ENCODE peak calls at places on chromosomes 13 and 19, in six cellular contexts. One of them, this sample, is unnamed.

GRCh38 chr19:1354496-1355257 is 29.0 kb upstream of the NDUFS7 start:
- DNase-seq in trophoblast cell: peak
- DNase-seq in IMR-90: peak
- DNase-seq in neuronal stem cell: peak
- DNase-seq in H9: peak
- DNase-seq in H1: peak
- DNase-seq in this sample: peak

GRCh38 chr19:15197275-15198005 is 3.4 kb downstream of the NOTCH3 start:
- DNase-seq in trophoblast cell: no peak
- DNase-seq in IMR-90: peak
- DNase-seq in neuronal stem cell: no peak
- DNase-seq in H9: no peak
- DNase-seq in H1: no peak
- DNase-seq in this sample: no peak

GRCh38 chr13:78593652-78594494 is 9.5 kb downstream of the POU4F1 start:
- DNase-seq in trophoblast cell: no peak
- DNase-seq in IMR-90: no peak
- DNase-seq in neuronal stem cell: peak
- DNase-seq in H9: peak
- DNase-seq in H1: peak
- DNase-seq in this sample: no peak

GRCh38 chr13:46150134-46150693 is 31.8 kb downstream of the LCP1 start:
- DNase-seq in trophoblast cell: no peak
- DNase-seq in IMR-90: no peak
- DNase-seq in neuronal stem cell: no peak
- DNase-seq in H9: no peak
- DNase-seq in H1: no peak
- DNase-seq in this sample: no peak

GRCh38 chr19:13884726-13885591 is 8.0 kb downstream of the NANOS3 start:
- DNase-seq in trophoblast cell: no peak
- DNase-seq in IMR-90: no peak
- DNase-seq in neuronal stem cell: no peak
- DNase-seq in H9: no peak
- DNase-seq in H1: no peak
- DNase-seq in this sample: no peak

GRCh38 chr19:49422407-49423277 is 599 bp downstream of the PTH2 start:
- DNase-seq in trophoblast cell: no peak
- DNase-seq in IMR-90: peak
- DNase-seq in neuronal stem cell: peak
- DNase-seq in H9: peak
- DNase-seq in H1: peak
- DNase-seq in this sample: peak

GRCh38 chr13:72570019-72570418 is 157.4 kb downstream of the MZT1 start:
- DNase-seq in trophoblast cell: no peak
- DNase-seq in IMR-90: no peak
- DNase-seq in neuronal stem cell: no peak
- DNase-seq in H9: no peak
- DNase-seq in H1: no peak
- DNase-seq in this sample: no peak

GRCh38 chr13:57546942-57547341 is 84.6 kb upstream of the PCDH17 start:
- DNase-seq in trophoblast cell: no peak
- DNase-seq in IMR-90: no peak
- DNase-seq in neuronal stem cell: no peak
- DNase-seq in H9: no peak
- DNase-seq in H1: no peak
- DNase-seq in this sample: no peak

GRCh38 chr13:102774210-102774560 is 599 bp upstream of the TEX30 start:
- DNase-seq in trophoblast cell: no peak
- DNase-seq in IMR-90: no peak
- DNase-seq in neuronal stem cell: no peak
- DNase-seq in H9: no peak
- DNase-seq in H1: no peak
- DNase-seq in this sample: no peak

GRCh38 chr19:45682908-45683307 is 8.8 kb downstream of the SNRPD2 start:
- DNase-seq in trophoblast cell: no peak
- DNase-seq in IMR-90: no peak
- DNase-seq in neuronal stem cell: no peak
- DNase-seq in H9: no peak
- DNase-seq in H1: no peak
- DNase-seq in this sample: no peak

GRCh38 chr19:45692187-45693111 is at the start of gene QPCTL:
- DNase-seq in trophoblast cell: peak
- DNase-seq in IMR-90: peak
- DNase-seq in neuronal stem cell: peak
- DNase-seq in H9: peak
- DNase-seq in H1: peak
- DNase-seq in this sample: peak

GRCh38 chr19:45691516-45692186 is at the start of gene SNRPD2:
- DNase-seq in trophoblast cell: peak
- DNase-seq in IMR-90: peak
- DNase-seq in neuronal stem cell: peak
- DNase-seq in H9: peak
- DNase-seq in H1: peak
- DNase-seq in this sample: peak

GRCh38 chr19:45682117-45682516 is 9.6 kb downstream of the SNRPD2 start:
- DNase-seq in trophoblast cell: no peak
- DNase-seq in IMR-90: no peak
- DNase-seq in neuronal stem cell: no peak
- DNase-seq in H9: no peak
- DNase-seq in H1: no peak
- DNase-seq in this sample: no peak

GRCh38 chr19:45687599-45687998 is 4.2 kb downstream of the SNRPD2 start:
- DNase-seq in trophoblast cell: no peak
- DNase-seq in IMR-90: no peak
- DNase-seq in neuronal stem cell: no peak
- DNase-seq in H9: no peak
- DNase-seq in H1: no peak
- DNase-seq in this sample: no peak
- H3K14ac ChIP-seq in trophoblast cell: no peak
- H3K14ac ChIP-seq in IMR-90: no peak
- H3K14ac ChIP-seq in neuronal stem cell: no peak
- H3K14ac ChIP-seq in H9: no peak
- H3K14ac ChIP-seq in H1: no peak
- H3K14ac ChIP-seq in this sample: no peak

GRCh38 chr19:45595814-45596213 is 6.2 kb downstream of the GPR4 start:
- DNase-seq in trophoblast cell: no peak
- DNase-seq in IMR-90: peak
- DNase-seq in neuronal stem cell: no peak
- DNase-seq in H9: no peak
- DNase-seq in H1: no peak
- DNase-seq in this sample: peak
- H3K14ac ChIP-seq in trophoblast cell: no peak
- H3K14ac ChIP-seq in IMR-90: no peak
- H3K14ac ChIP-seq in neuronal stem cell: no peak
- H3K14ac ChIP-seq in H9: no peak
- H3K14ac ChIP-seq in H1: no peak
- H3K14ac ChIP-seq in this sample: no peak

DNA sequence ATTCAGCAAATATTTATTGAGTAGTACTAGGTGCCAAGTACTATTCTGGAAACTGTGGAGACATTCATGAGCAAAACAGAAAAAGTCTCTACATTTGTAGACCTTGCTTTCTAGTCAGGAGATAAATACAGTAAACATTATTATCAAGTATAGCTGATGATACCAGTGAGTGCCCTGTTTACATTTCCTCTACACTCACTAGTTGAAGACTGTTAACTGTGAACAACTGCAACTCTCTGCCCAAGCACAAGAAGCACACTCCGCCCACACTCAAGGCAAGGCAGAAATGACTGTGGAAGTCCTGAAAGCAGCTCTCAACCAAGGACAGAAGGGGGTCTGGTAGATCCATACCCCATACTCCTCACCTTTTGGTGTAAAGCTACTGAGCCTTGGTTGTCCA is 837.0 kb downstream of the DIAPH3 start:
- DNase-seq in trophoblast cell: no peak
- DNase-seq in IMR-90: no peak
- DNase-seq in neuronal stem cell: no peak
- DNase-seq in H9: no peak
- DNase-seq in H1: no peak
- DNase-seq in this sample: no peak
- H3K14ac ChIP-seq in trophoblast cell: no peak
- H3K14ac ChIP-seq in IMR-90: no peak
- H3K14ac ChIP-seq in neuronal stem cell: no peak
- H3K14ac ChIP-seq in H9: no peak
- H3K14ac ChIP-seq in H1: no peak
- H3K14ac ChIP-seq in this sample: no peak

DNA sequence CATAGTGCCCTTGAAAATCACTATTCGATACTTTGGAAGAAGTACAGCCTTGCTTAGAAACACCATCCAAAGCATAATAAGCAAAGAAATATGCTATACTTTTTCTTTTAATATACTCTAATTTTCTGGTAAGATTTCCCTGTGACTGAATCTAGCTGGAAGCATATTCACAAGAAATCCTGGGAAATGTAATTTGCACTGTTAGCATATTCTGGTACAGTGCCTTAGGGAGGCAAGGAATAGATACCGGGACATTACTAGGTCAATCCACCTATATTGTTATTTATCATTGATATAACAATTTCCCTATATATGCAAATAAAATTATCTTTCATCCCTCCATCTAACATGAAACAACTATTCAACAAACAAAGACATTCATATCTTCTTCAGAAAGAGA is 1131.3 kb upstream of the PRR20A start:
- DNase-seq in trophoblast cell: no peak
- DNase-seq in IMR-90: no peak
- DNase-seq in neuronal stem cell: no peak
- DNase-seq in H9: no peak
- DNase-seq in H1: no peak
- DNase-seq in this sample: no peak
- H3K14ac ChIP-seq in trophoblast cell: no peak
- H3K14ac ChIP-seq in IMR-90: no peak
- H3K14ac ChIP-seq in neuronal stem cell: no peak
- H3K14ac ChIP-seq in H9: no peak
- H3K14ac ChIP-seq in H1: no peak
- H3K14ac ChIP-seq in this sample: no peak

GRCh38 chr19:48237057-48237456 is 18.7 kb downstream of the CARD8 start:
- DNase-seq in trophoblast cell: no peak
- DNase-seq in IMR-90: no peak
- DNase-seq in neuronal stem cell: no peak
- DNase-seq in H9: no peak
- DNase-seq in H1: no peak
- DNase-seq in this sample: no peak
- H3K14ac ChIP-seq in trophoblast cell: no peak
- H3K14ac ChIP-seq in IMR-90: no peak
- H3K14ac ChIP-seq in neuronal stem cell: no peak
- H3K14ac ChIP-seq in H9: no peak
- H3K14ac ChIP-seq in H1: no peak
- H3K14ac ChIP-seq in this sample: no peak

DNA sequence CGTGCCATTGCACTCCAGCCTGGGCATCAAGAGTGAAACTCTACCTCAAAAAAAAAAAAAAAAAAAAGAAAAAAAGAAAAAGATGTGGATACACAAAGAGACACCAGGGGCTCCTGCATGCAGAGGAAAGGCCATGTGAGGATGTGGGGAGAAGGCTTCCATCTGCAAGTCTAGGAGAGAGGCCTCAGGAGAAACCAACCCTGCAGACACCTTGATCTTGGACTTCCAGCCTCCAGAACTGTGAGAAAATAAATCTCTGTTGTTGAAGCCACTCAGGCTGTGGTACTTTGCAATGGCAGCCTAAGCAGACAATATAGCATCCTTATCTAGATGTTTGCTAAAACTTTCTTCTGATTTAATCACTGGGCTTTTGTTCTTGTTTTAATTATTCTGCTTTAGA is 50.3 kb downstream of the POLR1D start:
- DNase-seq in trophoblast cell: no peak
- DNase-seq in IMR-90: no peak
- DNase-seq in neuronal stem cell: no peak
- DNase-seq in H9: no peak
- DNase-seq in H1: no peak
- DNase-seq in this sample: no peak
- H3K14ac ChIP-seq in trophoblast cell: no peak
- H3K14ac ChIP-seq in IMR-90: no peak
- H3K14ac ChIP-seq in neuronal stem cell: no peak
- H3K14ac ChIP-seq in H9: no peak
- H3K14ac ChIP-seq in H1: no peak
- H3K14ac ChIP-seq in this sample: no peak

DNA sequence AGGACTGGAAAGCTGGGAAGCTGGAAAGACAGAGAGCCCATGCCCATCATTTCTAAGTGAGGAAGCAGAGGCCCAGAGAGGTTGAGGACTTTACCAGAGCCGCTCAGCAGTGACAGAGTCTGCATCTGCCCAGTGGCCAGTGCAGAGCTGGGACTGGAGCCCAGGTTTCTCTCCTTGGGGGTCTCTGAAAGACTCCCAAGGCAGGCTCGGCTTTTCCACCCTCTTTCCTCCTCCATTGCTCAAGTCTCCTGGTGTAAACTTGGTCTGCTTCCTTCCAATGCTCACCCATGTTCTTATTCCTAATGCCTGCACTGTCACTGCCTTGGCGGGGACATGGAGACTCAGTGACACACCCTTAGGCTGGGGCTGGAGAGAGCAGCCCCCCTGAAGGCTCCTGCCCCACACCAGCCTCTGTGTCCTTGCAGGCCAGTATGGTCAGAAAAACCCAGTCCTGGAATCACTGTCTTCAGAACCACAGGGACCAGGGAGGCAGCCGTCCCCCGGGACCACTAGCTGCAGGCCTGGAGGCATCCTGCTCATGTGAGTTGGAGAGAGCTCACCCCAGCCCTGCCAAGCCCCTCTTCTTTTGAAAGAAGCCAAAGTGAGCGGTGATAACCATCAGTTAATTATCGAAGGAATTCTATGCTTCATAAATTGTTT is 211.1 kb upstream of the ZNF536 start:
- DNase-seq in trophoblast cell: no peak
- DNase-seq in IMR-90: no peak
- DNase-seq in neuronal stem cell: no peak
- DNase-seq in H9: no peak
- DNase-seq in H1: peak
- DNase-seq in this sample: no peak
- H3K14ac ChIP-seq in trophoblast cell: no peak
- H3K14ac ChIP-seq in IMR-90: no peak
- H3K14ac ChIP-seq in neuronal stem cell: no peak
- H3K14ac ChIP-seq in H9: no peak
- H3K14ac ChIP-seq in H1: no peak
- H3K14ac ChIP-seq in this sample: no peak

DNA sequence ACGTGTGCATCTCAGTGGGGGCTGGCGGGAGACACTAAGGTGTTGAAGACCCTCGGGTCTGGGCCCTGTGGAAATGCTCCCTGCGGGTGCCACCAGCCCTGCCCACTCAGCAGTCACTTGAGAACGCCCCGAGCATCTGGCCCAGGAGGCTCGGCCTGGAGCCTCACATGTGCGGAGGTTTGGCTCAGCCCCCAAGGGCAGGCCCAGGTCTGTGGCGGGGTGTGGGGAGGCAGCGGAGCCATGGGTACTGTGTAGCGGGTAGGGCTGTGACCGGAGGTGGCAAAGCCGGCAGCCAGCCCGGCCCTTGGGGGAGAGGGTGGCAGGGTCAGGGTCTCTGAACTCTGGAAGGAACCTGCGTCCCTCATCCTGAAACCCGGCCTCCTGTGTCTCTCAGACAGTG is 37.6 kb downstream of the MCF2L start:
- DNase-seq in trophoblast cell: no peak
- DNase-seq in IMR-90: no peak
- DNase-seq in neuronal stem cell: no peak
- DNase-seq in H9: no peak
- DNase-seq in H1: no peak
- DNase-seq in this sample: no peak
- H3K14ac ChIP-seq in trophoblast cell: no peak
- H3K14ac ChIP-seq in IMR-90: no peak
- H3K14ac ChIP-seq in neuronal stem cell: peak
- H3K14ac ChIP-seq in H9: no peak
- H3K14ac ChIP-seq in H1: no peak
- H3K14ac ChIP-seq in this sample: no peak

This sample was measured in mesenchymal stem cell.